ENCODE peak calls at places on chromosomes 3 and 15, in six cellular contexts. K, R, Y, W, X and F are unnamed samples. For H3K36me3, the result is how much of the 10 kb centered on the place peaks cover.

GRCh38 chr15:63140936-63141335 is 16.3 kb downstream of the RPS27L start:
- DNase-seq in K (no peak), R (no peak), Y (no peak), W (no peak), X (no peak), F (no peak)

GRCh38 chr3:12138044-12138443 is 20.7 kb downstream of the TIMP4 start:
- DNase-seq in K (no peak), R (peak), Y (peak), W (peak), X (peak), F (no peak)

GRCh38 chr3:98778852-98779379 is 15.8 kb downstream of the ST3GAL6 start:
- DNase-seq in K (no peak), R (no peak), Y (peak), W (no peak), X (no peak), F (no peak)

GRCh38 chr3:62956411-62956810 is 81.2 kb upstream of the CADPS start:
- DNase-seq in K (no peak), R (no peak), Y (no peak), W (no peak), X (no peak), F (no peak)

GRCh38 chr3:157837341-157837740 is 268.9 kb downstream of the SHOX2 start:
- DNase-seq in K (no peak), R (no peak), Y (no peak), W (no peak), X (no peak), F (no peak)

GRCh38 chr3:38210141-38210757 is 44.9 kb downstream of the OXSR1 start:
- DNase-seq in K (no peak), R (no peak), Y (no peak), W (no peak), X (no peak), F (no peak)

GRCh38 chr3:82080261-82080660 is 318.8 kb upstream of the GBE1 start:
- DNase-seq in K (no peak), R (peak), Y (no peak), W (no peak), X (no peak), F (no peak)

GRCh38 chr15:66780172-66780972 is 78.3 kb downstream of the SMAD6 start:
- DNase-seq in K (no peak), R (peak), Y (no peak), W (no peak), X (no peak), F (no peak)

GRCh38 chr15:56736308-56736707 is 3.0 kb upstream of the ZNF280D start:
- DNase-seq in K (no peak), R (no peak), Y (peak), W (no peak), X (no peak), F (peak)

GRCh38 chr15:33201376-33202189 is 7.1 kb upstream of the FMN1 start:
- DNase-seq in K (peak), R (no peak), Y (peak), W (peak), X (no peak), F (no peak)

GRCh38 chr3:174132006-174132405 is 727.1 kb upstream of the NAALADL2 start:
- DNase-seq in K (no peak), R (no peak), Y (no peak), W (no peak), X (no peak), F (no peak)

GRCh38 chr15:43794269-43795037 is 2.3 kb downstream of the SERF2 start:
- DNase-seq in K (no peak), R (no peak), Y (peak), W (no peak), X (no peak), F (no peak)

GRCh38 chr15:32870240-32871033 is 152.6 kb downstream of the GREM1 start:
- DNase-seq in K (no peak), R (no peak), Y (no peak), W (no peak), X (no peak), F (no peak)

GRCh38 chr3:31918179-31919165 is 62.6 kb downstream of the OSBPL10 start:
- DNase-seq in K (no peak), R (peak), Y (no peak), W (peak), X (no peak), F (no peak)

GRCh38 chr3:138470687-138471086 is 36.3 kb downstream of the ESYT3 start:
- DNase-seq in K (no peak), R (no peak), Y (no peak), W (no peak), X (no peak), F (no peak)

GRCh38 chr3:55164876-55165275 is 237.0 kb upstream of the LRTM1 start:
- DNase-seq in K (no peak), R (no peak), Y (no peak), W (no peak), X (no peak), F (no peak)

GRCh38 chr15:26972636-26973035 is 1.7 kb downstream of the GABRG3 start:
- DNase-seq in K (no peak), R (no peak), Y (no peak), W (no peak), X (no peak), F (no peak)

GRCh38 chr3:193942516-193943055 is 193.4 kb upstream of the HES1 start:
- DNase-seq in K (no peak), R (no peak), Y (no peak), W (no peak), X (no peak), F (no peak)

GRCh38 chr3:90033242-90033641 is 925.8 kb downstream of the EPHA3 start:
- DNase-seq in K (no peak), R (no peak), Y (no peak), W (no peak), X (no peak), F (no peak)

GRCh38 chr3:88707837-88708236 is 399.6 kb upstream of the EPHA3 start:
- DNase-seq in K (no peak), R (no peak), Y (no peak), W (no peak), X (no peak), F (no peak)

GRCh38 chr3:13065727-13066126 is 7.5 kb downstream of the IQSEC1 start:
- DNase-seq in K (no peak), R (no peak), Y (no peak), W (no peak), X (no peak), F (no peak)

GRCh38 chr3:67648701-67649100 is 5.7 kb downstream of the SUCLG2 start:
- DNase-seq in K (no peak), R (no peak), Y (no peak), W (no peak), X (no peak), F (no peak)

GRCh38 chr3:194077602-194078001 is 58.3 kb upstream of the HES1 start:
- DNase-seq in K (no peak), R (no peak), Y (no peak), W (no peak), X (no peak), F (no peak)

GRCh38 chr3:11539677-11540076 is 104.0 kb downstream of the VGLL4 start:
- DNase-seq in K (no peak), R (no peak), Y (no peak), W (no peak), X (no peak), F (no peak)

GRCh38 chr3:84077479-84077878 is 881.3 kb upstream of the CADM2 start:
- DNase-seq in K (no peak), R (no peak), Y (no peak), W (no peak), X (no peak), F (no peak)

GRCh38 chr3:103829723-103830326 is 1395.0 kb downstream of the ZPLD1 start:
- DNase-seq in K (no peak), R (no peak), Y (no peak), W (no peak), X (no peak), F (no peak)

GRCh38 chr15:39919740-39920509 is at the start of gene GPR176:
- DNase-seq in K (peak), R (no peak), Y (no peak), W (no peak), X (peak), F (peak)

GRCh38 chr3:69081583-69082262 is 1.6 kb upstream of the UBA3 start:
- DNase-seq in K (no peak), R (no peak), Y (no peak), W (peak), X (no peak), F (no peak)

GRCh38 chr3:56547486-56547885 is 9.5 kb upstream of the CCDC66 start:
- DNase-seq in K (no peak), R (no peak), Y (no peak), W (no peak), X (no peak), F (no peak)
- TF ChIP-seq CTCF in K (no peak), R (no peak), Y (no peak), W (no peak), X (no peak), F (no peak)

DNA sequence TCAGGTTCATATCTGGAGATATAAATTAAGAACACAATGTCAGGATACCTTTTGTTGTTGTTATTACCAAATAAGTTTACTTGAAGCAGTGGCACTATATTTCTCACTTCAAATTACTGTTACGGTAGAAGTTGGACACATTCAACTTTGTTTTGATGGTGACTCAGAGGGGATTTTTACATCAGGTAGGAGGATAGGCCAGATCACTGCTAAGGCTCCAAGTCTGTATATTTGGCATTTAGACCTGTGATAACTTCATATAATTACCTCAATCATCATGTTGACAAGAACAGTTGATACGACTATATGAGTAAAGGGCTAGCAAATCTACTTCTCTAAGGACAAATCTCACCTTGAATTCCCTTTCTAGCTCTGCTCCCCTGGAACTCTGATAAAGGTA is 15.6 kb downstream of the LZTFL1 start:
- DNase-seq in K (no peak), R (no peak), Y (no peak), W (no peak), X (no peak), F (no peak)
- H3K36me3 ChIP-seq in K (under half), R (half or more), Y (under half), W (under half), X (half or more), F (under half)

GRCh38 chr3:44439499-44440295 is 37.8 kb downstream of the ZNF445 start:
- DNase-seq in K (peak), R (peak), Y (peak), W (peak), X (peak), F (peak)
- H3K27ac ChIP-seq in K (peak), R (peak), Y (peak), W (peak), X (peak), F (peak)

DNA sequence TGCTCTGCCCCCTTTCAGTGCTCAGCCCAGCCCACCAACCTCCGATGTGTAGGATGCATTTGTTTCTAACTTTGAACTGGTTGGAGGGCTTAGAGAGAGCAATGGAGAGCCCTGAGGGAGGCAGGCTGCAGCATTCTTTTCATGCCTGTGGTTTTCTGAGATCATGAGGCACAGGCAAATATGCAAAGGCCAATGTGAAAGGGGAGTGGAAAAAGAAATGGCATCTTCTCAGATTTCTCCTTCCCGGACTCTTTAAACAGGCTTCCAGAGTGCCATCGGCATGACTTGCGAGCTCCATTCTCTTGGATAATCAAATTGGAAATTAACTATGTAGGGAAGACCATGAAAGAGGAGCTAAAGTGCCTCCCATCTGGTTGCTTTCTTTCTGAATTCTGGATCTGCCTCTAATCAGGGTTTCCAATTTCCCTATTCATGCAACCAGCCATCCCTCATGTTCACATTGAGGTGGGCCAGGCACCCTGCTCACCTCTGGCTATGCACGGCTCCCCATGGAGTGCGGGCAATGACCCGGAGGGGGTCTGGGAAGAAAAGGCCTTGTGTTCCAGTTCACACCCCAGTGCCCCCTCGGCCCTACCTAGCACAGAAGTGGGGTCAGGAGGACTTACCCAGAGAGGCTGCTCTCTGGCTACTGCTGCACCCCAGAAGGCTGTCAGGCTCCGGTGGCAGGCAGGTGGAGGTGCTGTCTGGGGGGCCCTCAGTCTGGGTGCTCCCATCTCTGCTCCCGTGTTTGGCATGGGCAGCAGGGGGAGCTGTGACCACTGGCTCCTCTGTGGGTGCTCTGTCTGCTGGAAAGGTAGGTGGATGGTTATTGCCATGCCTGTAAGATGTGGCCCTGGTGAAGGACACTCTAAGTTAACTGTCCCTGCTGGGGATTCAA is 16.1 kb downstream of the AMOTL2 start:
- DNase-seq in K (no peak), R (peak), Y (peak), W (peak), X (no peak), F (peak)
- TF ChIP-seq CTCF in K (no peak), R (peak), Y (peak), W (peak), X (no peak), F (no peak)

DNA sequence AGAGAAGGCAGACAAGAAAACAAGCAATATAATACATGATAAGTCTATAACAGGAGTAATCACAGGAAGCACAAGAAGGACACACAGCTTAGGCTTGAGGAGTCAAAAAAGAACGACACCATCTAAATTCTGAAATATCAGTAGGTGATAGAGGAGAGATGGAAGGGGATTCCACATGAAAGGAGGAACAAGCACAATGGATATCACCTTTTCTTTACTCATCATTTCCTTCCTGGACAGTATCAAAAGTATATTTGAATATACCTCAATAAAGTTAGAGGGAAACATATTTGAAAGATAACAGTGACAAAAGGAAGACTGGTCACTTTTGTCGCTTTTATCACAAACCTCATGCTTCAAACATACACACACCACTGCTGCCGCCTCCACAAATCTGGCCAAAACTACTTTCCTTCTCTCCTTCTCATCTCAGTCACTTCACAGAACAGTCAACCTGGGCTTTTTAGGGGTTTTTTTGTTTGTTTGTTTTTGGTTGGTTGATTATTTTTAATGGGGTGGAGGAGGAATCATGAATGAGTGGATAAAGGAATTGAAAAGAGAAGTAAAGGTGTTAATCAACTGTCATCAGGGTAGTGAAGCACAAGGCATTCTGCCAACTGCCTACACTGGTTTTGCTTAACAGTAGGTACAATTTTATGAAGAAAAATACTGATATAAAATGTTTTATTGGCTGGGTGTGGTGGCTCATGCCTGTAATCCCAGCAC is 18.5 kb downstream of the DENND4A start:
- DNase-seq in K (no peak), R (no peak), Y (no peak), W (no peak), X (no peak), F (no peak)
- H3K36me3 ChIP-seq in K (under half), R (under half), Y (under half), W (under half), X (under half), F (under half)

DNA sequence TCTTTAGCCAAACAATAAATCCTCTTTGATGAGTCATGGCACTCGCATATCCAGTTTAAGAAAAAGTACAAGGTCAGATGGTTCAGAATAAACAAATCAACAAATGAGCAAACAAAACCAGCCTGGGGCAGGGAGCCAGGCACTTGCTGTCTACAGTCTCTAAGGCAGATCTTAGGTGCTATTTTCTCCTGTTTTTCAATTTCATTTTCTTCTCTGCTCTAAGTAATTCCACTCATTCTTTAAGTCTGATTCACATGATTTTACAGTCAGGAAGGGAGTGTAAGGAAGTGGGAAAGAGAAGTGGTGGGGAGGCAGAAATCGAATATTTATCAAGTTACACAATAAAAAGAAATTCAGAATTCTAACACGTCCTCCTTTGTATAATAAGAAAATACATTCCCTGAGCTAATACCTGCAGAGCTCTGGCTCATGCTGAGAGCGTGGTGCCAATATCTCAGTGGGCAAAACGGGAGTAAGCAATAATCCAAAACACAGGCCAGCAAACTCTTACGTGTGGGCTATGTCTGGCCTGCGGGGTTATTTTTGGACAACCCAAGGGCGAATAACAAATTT is 298.6 kb downstream of the ADAMTS17 start:
- DNase-seq in K (no peak), R (no peak), Y (peak), W (no peak), X (no peak), F (no peak)
- H3K27ac ChIP-seq in K (no peak), R (no peak), Y (peak), W (no peak), X (peak), F (peak)

GRCh38 chr3:49700453-49701128 is 11.2 kb downstream of the RNF123 start:
- DNase-seq in K (no peak), R (no peak), Y (no peak), W (no peak), X (no peak), F (no peak)
- TF ChIP-seq CTCF in K (no peak), R (peak), Y (no peak), W (peak), X (no peak), F (no peak)

DNA sequence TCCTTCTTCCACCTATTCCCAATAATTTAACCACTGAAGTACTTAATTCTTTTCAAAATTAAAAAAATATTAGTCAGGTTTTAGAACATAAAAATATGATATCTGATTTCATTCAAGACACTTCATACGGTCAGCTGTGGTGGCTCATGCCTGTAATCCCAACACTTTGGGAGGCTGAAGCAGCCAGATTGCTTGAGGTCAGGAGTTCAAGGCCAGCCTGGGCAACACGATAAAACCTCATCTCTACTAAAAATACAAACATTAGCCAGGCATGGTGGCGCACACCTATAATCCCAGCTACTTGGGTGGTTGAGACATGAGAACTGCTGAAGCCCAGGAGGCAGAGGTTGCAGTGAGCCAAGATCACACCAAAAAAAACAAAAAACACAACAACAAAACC is 56.7 kb downstream of the NBEAL2 start:
- DNase-seq in K (no peak), R (no peak), Y (no peak), W (no peak), X (no peak), F (no peak)
- H3K36me3 ChIP-seq in K (under half), R (half or more), Y (half or more), W (under half), X (half or more), F (under half)